ENCODE peak calls at places on chromosomes 13 and 19, in eight cellular contexts. Z is K562; D is neural progenitor cell; N is tibial artery; S is psoas muscle; G is naive thymus-derived CD4-positive, alpha-beta T cell; L is HAP-1; I is dorsolateral prefrontal cortex. C is an unnamed sample.

GRCh38 chr19:10070730-10071446 is 15.2 kb upstream of the SHFL start:
- DNase-seq in Z (no peak), D (peak; percentile 39), N (no peak), S (peak; percentile 40), G (no peak), L (no peak), I (no peak), C (no peak)

GRCh38 chr19:3249408-3249807 is 24.9 kb downstream of the CELF5 start:
- DNase-seq in Z (peak; percentile 78), D (peak; percentile 23), N (no peak), S (no peak), G (no peak), L (peak; percentile 69), I (no peak), C (peak; percentile 45)

GRCh38 chr13:25196971-25197370 is 24.9 kb upstream of the AMER2 start:
- DNase-seq in Z (no peak), D (no peak), N (no peak), S (no peak), G (no peak), L (no peak), I (no peak), C (no peak)

GRCh38 chr13:46961719-46962118 is 64.9 kb upstream of the HTR2A start:
- DNase-seq in Z (peak; percentile 2), D (no peak), N (no peak), S (no peak), G (no peak), L (no peak), I (no peak), C (no peak)

GRCh38 chr13:47087841-47088240 is 191.0 kb upstream of the HTR2A start:
- DNase-seq in Z (no peak), D (no peak), N (no peak), S (no peak), G (no peak), L (no peak), I (no peak), C (no peak)

GRCh38 chr13:59422646-59423045 is 741.1 kb downstream of the DIAPH3 start:
- DNase-seq in Z (no peak), D (peak; percentile 41), N (no peak), S (no peak), G (no peak), L (no peak), I (no peak), C (no peak)

GRCh38 chr19:18699403-18700054 is 16.0 kb downstream of the CRTC1 start:
- DNase-seq in Z (peak; percentile 47), D (no peak), N (no peak), S (no peak), G (no peak), L (no peak), I (no peak), C (no peak)

GRCh38 chr19:1474765-1475351 is 4.2 kb downstream of the C19orf25 start:
- DNase-seq in Z (no peak), D (no peak), N (no peak), S (peak; percentile 56), G (no peak), L (no peak), I (no peak), C (no peak)

GRCh38 chr13:45769072-45769471 is 67.0 kb downstream of the CBY2 start:
- DNase-seq in Z (no peak), D (peak; percentile 43), N (no peak), S (no peak), G (no peak), L (peak; percentile 72), I (no peak), C (no peak)

GRCh38 chr13:30619731-30620130 is 2.0 kb downstream of the USPL1 start:
- DNase-seq in Z (peak; percentile 42), D (no peak), N (no peak), S (no peak), G (no peak), L (no peak), I (no peak), C (no peak)

GRCh38 chr19:13207237-13208130 is 57.3 kb downstream of the IER2 start:
- DNase-seq in Z (no peak), D (peak; percentile 45), N (no peak), S (peak; percentile 69), G (no peak), L (no peak), I (no peak), C (no peak)

GRCh38 chr19:31312004-31312403 is 37.2 kb downstream of the TSHZ3 start:
- DNase-seq in Z (peak; percentile 9), D (no peak), N (no peak), S (no peak), G (no peak), L (no peak), I (no peak), C (no peak)

GRCh38 chr19:23098988-23099387 is 17.8 kb upstream of the ZNF730 start:
- DNase-seq in Z (peak; percentile 27), D (no peak), N (no peak), S (no peak), G (no peak), L (no peak), I (no peak), C (no peak)

DNA sequence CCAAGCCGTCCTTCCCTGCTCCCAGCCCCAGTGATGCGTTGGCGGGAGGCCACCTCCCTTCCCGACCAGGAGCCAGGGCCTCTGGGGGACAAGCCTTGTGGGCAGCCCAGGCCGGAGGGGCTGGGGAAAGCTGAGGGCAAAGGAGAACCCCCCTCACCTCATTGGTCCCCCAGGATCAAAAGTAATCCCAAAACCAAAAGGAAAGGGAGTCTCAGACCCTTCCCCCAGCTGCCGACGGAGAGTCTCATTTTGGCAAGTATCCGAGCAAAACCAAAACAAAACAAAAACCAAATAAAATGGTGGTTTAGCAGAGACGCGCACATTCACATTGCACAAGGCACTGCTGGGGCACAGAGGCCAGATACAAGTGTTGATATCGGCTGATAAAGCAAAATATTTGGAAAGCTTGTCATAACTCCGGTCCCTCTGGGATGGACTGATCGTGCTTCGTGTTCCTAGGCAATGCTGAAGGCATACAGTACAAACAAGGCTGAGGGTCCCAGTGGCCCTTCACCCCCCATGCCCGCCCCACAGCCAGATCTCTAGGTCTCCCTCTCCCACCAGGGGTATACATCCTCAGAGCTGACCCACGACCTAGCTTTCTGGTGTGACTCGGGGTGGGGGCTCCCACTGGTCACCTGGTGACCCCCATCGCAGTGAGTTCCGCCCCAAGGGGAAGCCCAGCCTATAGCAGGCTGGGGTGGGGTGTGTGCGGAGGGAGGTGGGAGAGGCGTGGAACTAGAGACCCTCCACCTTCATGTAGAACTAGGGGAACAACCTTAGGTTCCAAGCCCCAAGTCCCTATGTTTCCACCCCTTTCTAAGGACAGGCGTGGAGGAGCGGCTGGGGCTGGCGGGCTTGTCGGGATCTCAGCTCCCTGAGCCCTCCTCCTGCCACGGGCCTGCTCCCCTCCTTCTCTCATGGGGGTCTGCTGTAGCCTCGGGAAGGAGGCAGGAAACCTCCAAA is 2.0 kb downstream of the CEBPA start:
- DNase-seq in Z (no peak), D (no peak), N (no peak), S (peak; percentile 72), G (no peak), L (peak; percentile 24), I (no peak), C (no peak)
- H3K27me3 ChIP-seq in Z (peaks cover 10% of the 10 kb centered on the region), D (peaks cover 61% of the 10 kb centered on the region), N (no peaks in the 10 kb centered on the region), S (no peaks in the 10 kb centered on the region), G (no peaks in the 10 kb centered on the region), L (no peaks in the 10 kb centered on the region), I (peaks cover 8% of the 10 kb centered on the region), C (no peaks in the 10 kb centered on the region)

GRCh38 chr13:20713014-20713376 is 9.5 kb downstream of the IL17D start:
- DNase-seq in Z (no peak), D (peak; percentile 45), N (peak; percentile 67), S (no peak), G (no peak), L (peak; percentile 32), I (no peak), C (no peak)

GRCh38 chr13:20714563-20715339 is 11.3 kb downstream of the IL17D start:
- DNase-seq in Z (no peak), D (no peak), N (peak; percentile 86), S (peak; percentile 89), G (no peak), L (no peak), I (no peak), C (no peak)

GRCh38 chr13:20714161-20714560 is 10.7 kb downstream of the IL17D start:
- DNase-seq in Z (no peak), D (no peak), N (no peak), S (no peak), G (no peak), L (no peak), I (no peak), C (no peak)

GRCh38 chr13:20715340-20715732 is 11.8 kb downstream of the IL17D start:
- DNase-seq in Z (no peak), D (no peak), N (no peak), S (no peak), G (no peak), L (no peak), I (no peak), C (no peak)

GRCh38 chr13:20713751-20714150 is 10.3 kb downstream of the IL17D start:
- DNase-seq in Z (no peak), D (no peak), N (peak; percentile 70), S (peak; percentile 75), G (no peak), L (no peak), I (peak; percentile 40), C (peak; percentile 19)
- H3K4me3 ChIP-seq in Z (no peak overlapping the region), D (no peak overlapping the region), N (no peak overlapping the region), S (peak overlapping the region; percentile 65), G (no peak overlapping the region), L (no peak overlapping the region), I (peak overlapping the region; percentile 18), C (no peak overlapping the region)

GRCh38 chr19:51542699-51543098 is 11.2 kb upstream of the SIGLEC6 start:
- DNase-seq in Z (no peak), D (no peak), N (no peak), S (no peak), G (no peak), L (no peak), I (no peak), C (no peak)

GRCh38 chr19:51546107-51546649 is 14.7 kb upstream of the SIGLEC6 start:
- DNase-seq in Z (no peak), D (no peak), N (no peak), S (no peak), G (no peak), L (no peak), I (no peak), C (no peak)

GRCh38 chr19:51546650-51547396 is 15.4 kb upstream of the SIGLEC6 start:
- DNase-seq in Z (peak; percentile 98), D (no peak), N (no peak), S (no peak), G (no peak), L (no peak), I (no peak), C (no peak)

GRCh38 chr19:51541458-51542357 is 10.2 kb upstream of the SIGLEC6 start:
- DNase-seq in Z (peak; percentile 59), D (no peak), N (no peak), S (no peak), G (no peak), L (no peak), I (no peak), C (no peak)

DNA sequence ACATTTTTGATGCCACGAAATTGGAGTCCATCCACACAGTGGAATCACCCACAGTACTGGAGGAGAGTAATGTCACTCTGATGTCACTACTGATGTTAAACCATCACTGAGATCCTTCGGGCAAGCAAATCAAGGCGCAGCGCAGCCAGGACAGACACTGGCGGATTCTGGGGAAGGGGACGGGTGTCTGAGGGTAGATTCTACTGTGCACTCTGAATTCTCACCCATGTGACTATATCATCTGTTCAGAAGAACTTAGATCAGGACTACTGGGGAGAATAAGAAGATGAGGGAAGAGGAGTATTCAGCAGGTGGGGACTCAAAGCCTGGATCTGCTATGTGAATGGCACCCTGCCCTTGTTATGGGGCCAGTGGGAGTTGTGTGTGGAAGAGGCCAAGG is 12.6 kb upstream of the SIGLEC6 start:
- DNase-seq in Z (no peak), D (no peak), N (no peak), S (no peak), G (no peak), L (no peak), I (no peak), C (no peak)
- H3K27me3 ChIP-seq in Z (no peaks in the 10 kb centered on the region), D (no peaks in the 10 kb centered on the region), N (no peaks in the 10 kb centered on the region), S (no peaks in the 10 kb centered on the region), G (no peaks in the 10 kb centered on the region), L (no peaks in the 10 kb centered on the region), I (peaks cover 38% of the 10 kb centered on the region), C (peaks cover 23% of the 10 kb centered on the region)

GRCh38 chr19:40755248-40755624 is 4.2 kb downstream of the SNRPA start:
- DNase-seq in Z (no peak), D (no peak), N (no peak), S (no peak), G (no peak), L (no peak), I (no peak), C (no peak)
- H3K4me3 ChIP-seq in Z (no peak overlapping the region), D (no peak overlapping the region), N (no peak overlapping the region), S (no peak overlapping the region), G (no peak overlapping the region), L (no peak overlapping the region), I (no peak overlapping the region), C (peak overlapping the region; percentile 33)

C was measured in DND-41.